ENCODE peak calls at places on chromosomes 11 and 22, in six cellular contexts. B, A, S, H, W and C are unnamed samples.

GRCh38 chr22:39545310-39546063 is 12.9 kb upstream of the RPS19BP1 start:
- DNase-seq in S (peak; percentile 66), B (no peak), H (peak; percentile 90), A (no peak), W (peak; percentile 95), C (peak; percentile 89)

GRCh38 chr11:77617892-77618291 is 19.7 kb downstream of the CLNS1A start:
- DNase-seq in S (no peak), B (no peak), W (no peak), H (no peak), A (no peak), C (no peak)

GRCh38 chr22:36358533-36359171 is 29.1 kb downstream of the MYH9 start:
- DNase-seq in S (no peak), B (no peak), A (no peak), W (no peak), H (no peak), C (no peak)

GRCh38 chr11:16981651-16982194 is 32.5 kb downstream of the PLEKHA7 start:
- DNase-seq in B (no peak), H (peak; percentile 55), S (no peak), A (no peak), W (peak; percentile 68), C (peak; percentile 9)

GRCh38 chr11:69707156-69707555 is 3.3 kb upstream of the FGF19 start:
- DNase-seq in S (no peak), A (no peak), H (peak; percentile 75), W (peak; percentile 82), B (no peak), C (no peak)

GRCh38 chr11:8283510-8284272 is 20.0 kb upstream of the LMO1 start:
- DNase-seq in B (no peak), S (no peak), H (peak; percentile 85), A (no peak), W (peak; percentile 73), C (peak; percentile 93)

GRCh38 chr11:66264893-66265292 is 3.5 kb upstream of the RAB1B start:
- DNase-seq in B (no peak), W (peak; percentile 90), A (no peak), H (peak; percentile 92), S (no peak), C (no peak)

GRCh38 chr22:37162221-37163095 is 12.7 kb upstream of the IL2RB start:
- DNase-seq in H (peak; percentile 54), W (no peak), A (no peak), S (peak; percentile 81), B (no peak), C (no peak)

GRCh38 chr11:7671347-7671746 is 2.0 kb downstream of the CYB5R2 start:
- DNase-seq in A (no peak), H (peak; percentile 2), S (no peak), B (no peak), W (no peak), C (no peak)

GRCh38 chr11:102177126-102177525 is 66.9 kb downstream of the YAP1 start:
- DNase-seq in W (no peak), S (no peak), B (no peak), A (no peak), H (no peak), C (no peak)

GRCh38 chr11:6319001-6319878 is 1.1 kb downstream of the CAVIN3 start:
- DNase-seq in A (peak; percentile 33), H (peak; percentile 76), B (no peak), W (peak; percentile 79), S (no peak), C (no peak)

GRCh38 chr11:4059424-4059823 is 35.2 kb upstream of the RRM1 start:
- DNase-seq in A (no peak), S (no peak), B (no peak), W (no peak), H (no peak), C (no peak)

GRCh38 chr11:131423715-131424114 is 53.3 kb downstream of the NTM start:
- DNase-seq in H (no peak), W (no peak), A (peak; percentile 57), S (no peak), B (no peak), C (no peak)

GRCh38 chr11:117511981-117512448 is 184.4 kb downstream of the CEP164 start:
- DNase-seq in A (no peak), H (no peak), W (no peak), S (no peak), B (no peak), C (no peak)

GRCh38 chr11:45145421-45146071 is 893 bp upstream of the PRDM11 start:
- DNase-seq in S (no peak), W (peak; percentile 95), H (peak; percentile 93), A (peak; percentile 61), B (no peak), C (no peak)

GRCh38 chr22:49168219-49168813 is 659.4 kb downstream of the BRD1 start:
- DNase-seq in H (no peak), W (no peak), B (no peak), A (no peak), S (no peak), C (no peak)

GRCh38 chr22:48498526-48499331 is 1328.9 kb downstream of the BRD1 start:
- DNase-seq in A (no peak), B (no peak), W (peak; percentile 56), H (no peak), S (no peak), C (no peak)

GRCh38 chr11:78022397-78023396 is at the start of gene KCTD14:
- DNase-seq in H (peak; percentile 91), W (peak; percentile 91), A (peak; percentile 69), B (no peak), S (no peak), C (no peak)

GRCh38 chr11:61120099-61120864 is 18.0 kb downstream of the CD5 start:
- DNase-seq in S (no peak), W (no peak), A (no peak), B (no peak), H (no peak), C (no peak)

GRCh38 chr11:64858467-64859401 is 14.3 kb upstream of the CDC42BPG start:
- DNase-seq in H (no peak), B (no peak), W (no peak), S (peak; percentile 71), A (no peak), C (no peak)

GRCh38 chr11:20790622-20791021 is 121.2 kb downstream of the NELL1 start:
- DNase-seq in H (peak; percentile 72), B (no peak), W (peak; percentile 80), A (no peak), S (no peak), C (no peak)

GRCh38 chr22:20867179-20868099 is 8.6 kb downstream of the SNAP29 start:
- DNase-seq in A (peak; percentile 48), H (no peak), S (no peak), W (no peak), B (no peak), C (no peak)

GRCh38 chr22:38973289-38974169 is 8.6 kb upstream of the APOBEC3B start:
- DNase-seq in B (no peak), A (peak; percentile 43), W (peak; percentile 90), S (peak; percentile 26), H (peak; percentile 88), C (peak; percentile 72)

GRCh38 chr11:44530413-44531115 is 34.9 kb upstream of the CD82 start:
- DNase-seq in B (no peak), H (peak; percentile 16), S (no peak), W (no peak), A (no peak), C (no peak)

DNA sequence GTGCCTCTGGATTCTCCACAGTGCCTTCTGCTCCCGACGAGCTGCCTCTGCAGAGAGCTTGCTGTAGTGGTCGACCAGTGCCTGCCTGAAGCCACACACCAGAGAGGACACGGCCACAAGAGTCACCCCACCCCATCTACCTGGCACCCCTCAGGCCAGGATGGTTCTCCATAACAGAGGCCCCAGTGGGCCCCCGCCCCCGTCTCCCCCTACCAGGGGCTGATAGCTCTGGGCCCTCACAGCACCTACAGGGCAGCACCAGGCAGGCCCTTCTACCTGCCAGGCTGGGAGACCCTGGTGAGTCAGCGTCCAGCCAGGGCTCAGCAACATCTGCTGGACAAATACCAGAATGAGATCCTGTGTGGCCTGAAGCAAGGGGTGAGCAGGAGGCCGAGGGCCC is 21.7 kb downstream of the SELENOO start:
- DNase-seq in A (no peak), S (no peak), H (no peak), B (no peak), W (peak; percentile 22), C (no peak)
- H3K36me3 ChIP-seq in A (peaks cover 88% of the 10 kb centered on the region), S (peaks cover 56% of the 10 kb centered on the region), H (peaks cover 7% of the 10 kb centered on the region), B (peaks cover 55% of the 10 kb centered on the region), W (peaks cover 30% of the 10 kb centered on the region), C (peaks cover 64% of the 10 kb centered on the region)

DNA sequence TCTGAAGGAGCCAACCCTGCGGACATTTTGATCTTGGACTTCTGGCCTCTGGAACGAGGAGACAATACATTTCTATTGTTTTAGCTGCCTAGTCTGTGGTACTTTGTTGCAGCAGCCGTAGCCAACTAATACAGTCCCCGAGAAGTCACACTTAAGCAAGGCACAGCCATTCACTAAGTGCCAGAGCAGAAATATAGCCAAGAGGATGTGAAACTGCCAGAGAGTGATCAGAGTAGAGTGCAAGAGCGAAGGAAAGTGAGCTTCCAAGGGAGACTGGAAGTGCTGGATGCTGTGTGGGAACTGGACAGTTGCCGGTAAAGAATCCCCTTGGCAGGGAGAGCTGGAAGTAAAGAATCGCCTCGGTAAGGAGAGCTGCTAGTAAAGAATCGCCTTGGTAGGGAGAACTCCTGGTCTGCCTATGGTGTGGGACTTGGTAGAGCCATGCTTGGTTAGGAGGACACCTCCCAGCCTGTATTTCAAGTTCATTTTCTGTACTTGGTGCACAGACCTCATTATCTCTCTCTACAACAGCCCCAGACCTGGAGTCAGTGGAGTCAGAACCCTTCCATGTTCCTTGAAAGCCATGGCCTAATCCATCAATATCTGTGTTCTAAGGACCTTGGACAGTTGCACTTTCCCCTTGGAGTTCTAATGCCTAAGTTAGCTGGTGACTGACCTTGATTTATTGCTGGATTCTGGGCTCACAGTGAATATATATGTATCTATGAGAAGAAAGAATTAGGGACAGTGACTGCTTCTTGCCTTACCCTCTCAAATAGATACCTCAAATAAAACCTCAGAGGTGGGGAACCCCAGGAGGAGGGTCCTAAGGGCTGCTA is 162.1 kb downstream of the LDLRAD3 start:
- DNase-seq in S (no peak), A (no peak), B (no peak), H (no peak), W (no peak), C (no peak)
- H3K36me3 ChIP-seq in S (no peaks in the 10 kb centered on the region), A (no peaks in the 10 kb centered on the region), B (no peaks in the 10 kb centered on the region), H (no peaks in the 10 kb centered on the region), W (peaks cover 23% of the 10 kb centered on the region), C (no peaks in the 10 kb centered on the region)

GRCh38 chr11:112310867-112311266 is 50.2 kb upstream of the PLET1 start:
- DNase-seq in W (no peak), B (no peak), S (no peak), A (no peak), H (no peak), C (no peak)
- H3K36me3 ChIP-seq in W (no peaks in the 10 kb centered on the region), B (no peaks in the 10 kb centered on the region), S (no peaks in the 10 kb centered on the region), A (no peaks in the 10 kb centered on the region), H (no peaks in the 10 kb centered on the region), C (no peaks in the 10 kb centered on the region)

GRCh38 chr22:45164217-45165123 is 745 bp downstream of the NUP50 start:
- DNase-seq in W (peak; percentile 79), A (no peak), S (no peak), B (no peak), H (peak; percentile 84), C (peak; percentile 45)

GRCh38 chr22:45166935-45167334 is 3.2 kb downstream of the NUP50 start:
- DNase-seq in W (no peak), A (no peak), S (no peak), H (no peak), B (no peak), C (no peak)

GRCh38 chr22:45162531-45162930 is 1.2 kb upstream of the NUP50 start:
- DNase-seq in H (peak; percentile 8), A (no peak), B (no peak), S (no peak), W (peak; percentile 67), C (peak; percentile 29)

GRCh38 chr22:45163074-45163416 is 680 bp upstream of the NUP50 start:
- DNase-seq in W (no peak), B (no peak), A (no peak), H (no peak), S (no peak), C (no peak)

GRCh38 chr22:45163417-45164216 is at the start of gene NUP50:
- DNase-seq in S (peak; percentile 97), A (peak; percentile 94), H (peak; percentile 100), B (peak; percentile 54), W (peak; percentile 97), C (peak; percentile 95)
- H3K36me3 ChIP-seq in S (peaks cover 20% of the 10 kb centered on the region), A (peaks cover 2% of the 10 kb centered on the region), H (peaks cover 5% of the 10 kb centered on the region), B (no peaks in the 10 kb centered on the region), W (peaks cover 36% of the 10 kb centered on the region), C (peaks cover 17% of the 10 kb centered on the region)